ENCODE peak calls at places on chromosomes 7 and 10, in eight cellular contexts. T is K562, B is OCI-LY7, E is MM.1S, O is H9, K is fibroblast of lung, Q is DND-41, P is mammary epithelial cell. M is an unnamed sample.

GRCh38 chr7:142194201-142194600 is 63.7 kb downstream of the PRSS58 start:
- DNase-seq in E (no peak), Q (no peak), B (no peak), T (no peak), P (no peak), K (no peak), O (no peak), M (no peak)

GRCh38 chr7:150417863-150418262 is 32.6 kb upstream of the GIMAP8 start:
- DNase-seq in T (peak; percentile 44), P (no peak), K (no peak), E (no peak), Q (peak; percentile 3), B (no peak), O (no peak), M (no peak)

GRCh38 chr7:130831817-130832481 is 97.9 kb upstream of the KLF14 start:
- DNase-seq in T (peak; percentile 65), E (peak; percentile 35), O (no peak), P (no peak), B (peak; percentile 54), Q (no peak), K (peak; percentile 79), M (no peak)

GRCh38 chr10:129465796-129466702 is 992 bp upstream of the MGMT start:
- DNase-seq in P (no peak), T (no peak), K (no peak), Q (no peak), O (no peak), B (no peak), E (no peak), M (no peak)

GRCh38 chr7:84654287-84654686 is 459.7 kb upstream of the SEMA3A start:
- DNase-seq in Q (no peak), K (no peak), B (no peak), P (no peak), E (no peak), O (no peak), T (no peak), M (no peak)

GRCh38 chr10:132458595-132459251 is 61.7 kb downstream of the PWWP2B start:
- DNase-seq in K (no peak), P (no peak), B (peak; percentile 54), T (peak; percentile 68), E (no peak), Q (peak; percentile 64), O (peak; percentile 72), M (no peak)

GRCh38 chr7:157434231-157434630 is 97.4 kb downstream of the DNAJB6 start:
- DNase-seq in B (no peak), O (no peak), P (no peak), E (no peak), T (peak; percentile 67), K (no peak), Q (no peak), M (no peak)

GRCh38 chr10:59587083-59587755 is 122.4 kb downstream of the SLC16A9 start:
- DNase-seq in O (no peak), K (no peak), P (peak; percentile 89), T (no peak), E (no peak), Q (no peak), B (no peak), M (peak; percentile 70)

GRCh38 chr7:141073173-141073640 is 657 bp upstream of the TMEM178B start:
- DNase-seq in T (no peak), O (no peak), E (peak; percentile 82), K (peak; percentile 29), Q (no peak), P (no peak), B (no peak), M (no peak)

GRCh38 chr10:124592736-124593430 is 131.3 kb downstream of the LHPP start:
- DNase-seq in B (no peak), O (no peak), K (no peak), P (no peak), E (no peak), Q (no peak), T (no peak), M (no peak)

GRCh38 chr7:103811315-103811714 is 178.1 kb downstream of the RELN start:
- DNase-seq in K (no peak), E (no peak), T (no peak), O (no peak), P (no peak), Q (no peak), B (no peak), M (no peak)

GRCh38 chr10:29228586-29228985 is 60.3 kb upstream of the LYZL1 start:
- DNase-seq in E (no peak), P (no peak), T (no peak), Q (no peak), B (no peak), K (no peak), O (no peak), M (no peak)

GRCh38 chr7:631966-632830 is 94.3 kb upstream of the DNAAF5 start:
- DNase-seq in P (no peak), E (no peak), T (no peak), B (no peak), K (no peak), Q (no peak), O (no peak), M (no peak)
- H4K20me1 ChIP-seq in P (no peaks in the 10 kb centered on the region), E (no peaks in the 10 kb centered on the region), T (no peaks in the 10 kb centered on the region), B (no peaks in the 10 kb centered on the region), K (no peaks in the 10 kb centered on the region), Q (no peaks in the 10 kb centered on the region), O (peaks cover 6% of the 10 kb centered on the region), M (no peaks in the 10 kb centered on the region)

GRCh38 chr10:73229567-73229966 is 17.5 kb downstream of the DNAJC9 start:
- DNase-seq in E (no peak), K (no peak), T (no peak), Q (no peak), P (no peak), B (no peak), O (no peak), M (no peak)

GRCh38 chr10:73228247-73228646 is 18.8 kb downstream of the DNAJC9 start:
- DNase-seq in O (no peak), T (no peak), P (no peak), K (peak; percentile 47), B (no peak), E (no peak), Q (no peak), M (no peak)

GRCh38 chr10:73234695-73235094 is 12.4 kb downstream of the DNAJC9 start:
- DNase-seq in P (no peak), T (no peak), Q (no peak), K (no peak), E (no peak), O (no peak), B (no peak), M (no peak)

GRCh38 chr10:73233883-73234282 is 13.2 kb downstream of the DNAJC9 start:
- DNase-seq in E (no peak), B (no peak), Q (no peak), T (no peak), P (no peak), K (no peak), O (no peak), M (no peak)

DNA sequence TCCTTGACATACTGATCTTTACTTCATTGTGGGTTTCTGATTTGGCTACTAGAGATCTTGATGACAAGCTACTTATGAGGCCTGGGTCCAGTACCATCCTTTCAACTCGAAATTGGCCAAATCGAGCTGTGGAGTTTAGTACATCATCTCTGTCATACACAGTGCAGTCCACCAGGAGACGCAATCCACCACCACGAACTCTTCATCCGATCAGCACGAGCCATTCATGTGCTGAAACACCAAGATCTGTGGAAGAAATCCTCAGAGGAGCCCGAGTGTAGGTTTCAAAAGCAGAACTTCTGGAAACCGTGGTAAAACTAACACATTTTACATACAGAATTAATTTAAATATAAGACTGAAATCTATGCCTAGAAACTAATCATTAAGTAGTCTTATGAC is 14.2 kb downstream of the DNAJC9 start:
- DNase-seq in P (no peak), E (no peak), T (peak; percentile 55), B (no peak), O (peak; percentile 40), Q (no peak), K (no peak), M (no peak)
- TF ChIP-seq CTCF in P (no peak), E (no peak), T (peak; percentile 67), B (peak; percentile 33), O (peak; percentile 53), Q (peak; percentile 7), K (no peak), M (no peak)

DNA sequence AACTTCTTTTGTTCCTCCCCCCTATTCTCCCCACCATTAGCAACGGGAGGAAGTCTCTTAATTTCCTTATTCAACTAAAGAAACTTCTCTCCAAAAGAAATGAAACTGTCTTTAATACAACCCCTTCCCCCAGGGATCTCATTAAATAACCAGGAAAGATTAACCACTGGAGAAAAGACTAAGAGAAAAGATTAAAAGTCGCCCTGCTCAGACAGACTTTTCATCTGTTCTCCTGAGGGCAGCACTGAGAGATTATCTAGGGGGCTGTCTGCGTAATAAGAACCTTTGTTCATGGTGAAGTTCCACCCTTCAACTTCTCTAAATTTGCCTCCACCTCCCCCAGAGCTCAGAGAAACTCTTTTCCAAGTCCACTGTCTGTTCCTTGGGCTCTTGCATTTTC is 105.5 kb downstream of the HGF start:
- DNase-seq in T (no peak), E (no peak), Q (no peak), K (no peak), P (no peak), B (no peak), O (no peak), M (no peak)
- H2AFZ ChIP-seq in T (no peak overlapping the region), E (no peak overlapping the region), Q (no peak overlapping the region), K (no peak overlapping the region), P (no peak overlapping the region), B (no peak overlapping the region), O (no peak overlapping the region), M (no peak overlapping the region)

GRCh38 chr10:50619171-50619570 is 4.6 kb downstream of the SGMS1 start:
- DNase-seq in Q (no peak), O (no peak), K (no peak), T (no peak), P (no peak), E (no peak), B (no peak), M (no peak)
- H4K20me1 ChIP-seq in Q (no peaks in the 10 kb centered on the region), O (no peaks in the 10 kb centered on the region), K (no peaks in the 10 kb centered on the region), T (peaks cover 16% of the 10 kb centered on the region), P (no peaks in the 10 kb centered on the region), E (peaks cover 4% of the 10 kb centered on the region), B (peaks cover 2% of the 10 kb centered on the region), M (peaks cover 3% of the 10 kb centered on the region)

GRCh38 chr7:53350241-53350640 is 314.8 kb downstream of the POM121L12 start:
- DNase-seq in E (peak; percentile 19), O (peak; percentile 79), B (peak; percentile 4), Q (peak; percentile 7), K (no peak), T (peak; percentile 9), P (no peak), M (no peak)
- TF ChIP-seq CTCF in E (peak; percentile 55), O (peak; percentile 90), B (peak; percentile 72), Q (peak; percentile 51), K (no peak), T (peak; percentile 40), P (peak; percentile 79), M (peak; percentile 82)

M was measured in keratinocyte.